ENCODE peak calls at places on chromosomes 2 and 18, in four cellular contexts. N is CD4-positive, CD25-positive, alpha-beta regulatory T cell; O is spleen; Q is A673. H is an unnamed sample.

GRCh38 chr2:64442277-64442676 is 11.7 kb upstream of the LGALSL start:
- DNase-seq in O (no peak), N (no peak), Q (no peak), H (no peak)

GRCh38 chr2:62705007-62705829 is at the start of gene EHBP1:
- DNase-seq in O (peak), Q (peak), N (peak), H (peak)

GRCh38 chr18:394276-394996 is 106.1 kb downstream of the COLEC12 start:
- DNase-seq in Q (no peak), N (no peak), O (no peak), H (no peak)

GRCh38 chr2:569681-570080 is 107.5 kb downstream of the TMEM18 start:
- DNase-seq in O (no peak), Q (no peak), N (no peak), H (no peak)

GRCh38 chr2:232139786-232140562 is 178.5 kb downstream of the DIS3L2 start:
- DNase-seq in O (no peak), Q (no peak), N (no peak), H (no peak)

GRCh38 chr2:63983986-63984605 is 35.1 kb downstream of the VPS54 start:
- DNase-seq in O (no peak), Q (no peak), N (peak), H (no peak)

GRCh38 chr2:28134262-28134812 is 243.8 kb downstream of the BABAM2 start:
- DNase-seq in N (peak), O (no peak), Q (no peak), H (peak)

GRCh38 chr2:95062716-95063400 is 37.4 kb downstream of the MAL start:
- DNase-seq in Q (no peak), N (peak), O (peak), H (no peak)

GRCh38 chr2:99697811-99698568 is 208.2 kb upstream of the REV1 start:
- DNase-seq in O (no peak), Q (no peak), N (no peak), H (no peak)

GRCh38 chr18:6113650-6114049 is 218.3 kb upstream of the TMEM200C start:
- DNase-seq in O (no peak), N (no peak), Q (no peak), H (no peak)

GRCh38 chr18:58313491-58314032 is 269.5 kb downstream of the NEDD4L start:
- DNase-seq in O (no peak), N (no peak), Q (no peak), H (peak)

GRCh38 chr2:95728878-95729511 is 137.2 kb downstream of the TRIM43 start:
- DNase-seq in Q (peak), N (peak), O (no peak), H (peak)

DNA sequence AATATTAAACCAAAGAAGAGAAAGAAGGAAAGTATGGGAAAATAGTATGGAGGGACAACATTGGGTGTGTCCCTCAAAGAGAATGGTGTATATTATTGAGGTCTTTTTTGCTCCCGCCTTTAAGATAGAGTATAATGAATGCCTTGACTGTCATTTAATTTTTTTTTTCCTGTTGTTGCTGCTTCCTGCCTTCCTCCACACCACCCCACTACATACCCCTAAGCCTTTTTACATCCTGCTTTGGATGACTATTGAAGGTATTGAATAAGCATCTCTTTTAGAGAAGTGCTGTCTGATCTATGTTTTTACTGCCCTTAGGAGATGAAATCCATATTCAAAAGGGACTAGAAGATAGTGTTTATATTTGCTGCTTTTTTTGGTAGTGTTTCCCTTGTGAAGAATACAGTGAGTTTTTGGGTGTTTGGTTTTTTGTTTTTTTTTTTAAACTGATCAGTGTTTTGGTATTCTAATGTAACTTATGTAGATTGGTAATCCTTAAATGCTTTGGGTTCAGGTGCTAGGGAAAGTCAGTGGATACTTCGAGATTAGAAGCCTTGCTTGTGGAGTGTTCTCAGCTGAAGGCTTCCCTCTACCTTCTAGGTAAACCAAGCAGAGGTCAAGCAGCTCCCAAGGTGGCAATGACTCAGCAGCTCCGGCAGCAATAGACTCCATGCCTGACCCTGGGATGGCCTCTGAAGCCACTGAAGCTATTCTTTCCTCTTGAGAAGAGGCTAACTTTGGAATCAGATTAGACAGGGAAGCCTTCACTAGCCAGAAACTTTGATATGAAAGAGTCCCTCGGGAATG is 5.0 kb downstream of the FZD7 start:
- DNase-seq in N (no peak), O (no peak), Q (no peak), H (peak)
- H3K27ac ChIP-seq in N (no peak), O (no peak), Q (no peak), H (peak)

DNA sequence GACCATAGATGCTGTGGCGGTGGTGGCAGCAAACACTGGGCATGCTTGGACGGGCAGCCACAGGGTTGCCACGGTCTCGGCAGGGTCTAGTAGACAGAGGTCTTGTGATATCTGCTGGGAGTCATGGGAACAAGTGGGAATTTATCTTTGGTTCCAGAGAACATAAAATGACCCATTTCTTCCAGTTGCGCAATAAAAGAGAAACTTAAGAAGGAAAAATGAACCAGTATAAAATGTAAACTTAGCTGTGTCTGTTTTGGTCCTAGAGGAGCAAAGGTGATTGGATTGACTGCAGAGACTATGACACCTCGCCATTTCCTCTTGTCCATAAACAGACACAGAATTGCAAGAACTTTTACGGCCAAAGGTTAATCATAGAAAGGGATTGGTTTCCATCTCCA is 132.6 kb upstream of the RBBP8 start:
- DNase-seq in O (no peak), Q (no peak), N (no peak), H (no peak)
- H3K27ac ChIP-seq in O (no peak), Q (no peak), N (no peak), H (no peak)

GRCh38 chr2:42169100-42169868 is at the start of gene EML4:
- DNase-seq in O (peak), N (peak), Q (peak), H (peak)

GRCh38 chr2:42167458-42167857 is 1.7 kb upstream of the EML4 start:
- DNase-seq in N (no peak), O (no peak), Q (no peak), H (no peak)

GRCh38 chr2:42170619-42171395 is 1.7 kb downstream of the EML4 start:
- DNase-seq in N (peak), O (no peak), Q (peak), H (no peak)

GRCh38 chr2:42169869-42170465 is 814 bp downstream of the EML4 start:
- DNase-seq in O (no peak), N (peak), Q (peak), H (no peak)

DNA sequence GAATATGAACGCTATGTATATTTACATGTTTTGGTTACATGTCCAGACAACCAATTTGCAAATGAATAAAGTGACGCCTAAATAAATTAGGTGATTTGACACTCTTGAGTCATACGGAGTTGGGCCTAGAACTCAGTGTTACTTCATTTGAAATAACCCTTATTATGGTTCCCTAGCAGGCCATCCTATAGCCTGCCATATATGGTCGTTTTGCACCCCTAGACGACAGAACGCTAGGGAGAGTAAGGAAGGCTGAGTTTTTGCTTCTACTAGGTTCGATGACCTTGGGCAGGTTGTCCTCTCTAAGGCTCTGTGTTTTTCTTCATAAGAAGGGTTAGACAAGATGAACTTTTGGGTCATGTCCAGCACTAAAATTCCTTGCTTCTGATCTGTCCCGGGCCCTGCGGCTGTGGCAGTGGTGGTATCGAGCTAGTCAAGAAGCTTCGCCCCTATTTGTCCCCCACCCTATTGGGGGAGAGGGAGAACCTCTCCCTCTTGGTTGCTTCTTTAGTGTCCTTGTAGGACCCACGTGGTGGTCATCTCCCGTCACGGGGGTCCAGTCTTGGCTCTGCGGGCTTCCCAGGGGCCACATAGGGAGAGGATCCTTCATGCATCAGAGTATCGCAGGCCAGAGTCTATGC is 574 bp upstream of the EML4 start:
- DNase-seq in N (no peak), Q (no peak), O (no peak), H (no peak)
- H3K27ac ChIP-seq in N (peak), Q (peak), O (peak), H (peak)

GRCh38 chr2:75429036-75429435 is 131.7 kb downstream of the EVA1A start:
- DNase-seq in N (no peak), O (peak), Q (no peak), H (no peak)
- H3K27ac ChIP-seq in N (no peak), O (no peak), Q (no peak), H (no peak)

DNA sequence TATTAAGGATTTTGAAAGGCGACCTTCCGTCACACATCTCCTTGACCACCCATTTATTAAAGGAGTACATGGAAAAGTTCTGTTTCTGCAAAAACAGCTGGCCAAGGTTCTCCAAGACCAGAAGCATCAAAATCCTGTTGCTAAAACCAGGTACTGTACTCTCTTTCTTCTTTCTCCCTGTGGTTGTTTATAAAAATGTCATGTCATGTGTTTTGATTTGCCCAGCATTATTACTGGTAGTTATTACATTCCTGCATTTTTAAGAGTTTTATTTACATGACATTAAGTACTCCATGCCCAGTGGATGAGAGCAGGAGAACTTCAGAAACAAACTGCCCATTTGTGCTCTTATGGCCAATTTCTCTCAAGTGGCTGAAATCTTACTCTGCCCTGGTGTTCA is 191.3 kb downstream of the MYO3B start:
- DNase-seq in N (no peak), O (no peak), Q (no peak), H (no peak)
- H3K27ac ChIP-seq in N (no peak), O (no peak), Q (no peak), H (no peak)

DNA sequence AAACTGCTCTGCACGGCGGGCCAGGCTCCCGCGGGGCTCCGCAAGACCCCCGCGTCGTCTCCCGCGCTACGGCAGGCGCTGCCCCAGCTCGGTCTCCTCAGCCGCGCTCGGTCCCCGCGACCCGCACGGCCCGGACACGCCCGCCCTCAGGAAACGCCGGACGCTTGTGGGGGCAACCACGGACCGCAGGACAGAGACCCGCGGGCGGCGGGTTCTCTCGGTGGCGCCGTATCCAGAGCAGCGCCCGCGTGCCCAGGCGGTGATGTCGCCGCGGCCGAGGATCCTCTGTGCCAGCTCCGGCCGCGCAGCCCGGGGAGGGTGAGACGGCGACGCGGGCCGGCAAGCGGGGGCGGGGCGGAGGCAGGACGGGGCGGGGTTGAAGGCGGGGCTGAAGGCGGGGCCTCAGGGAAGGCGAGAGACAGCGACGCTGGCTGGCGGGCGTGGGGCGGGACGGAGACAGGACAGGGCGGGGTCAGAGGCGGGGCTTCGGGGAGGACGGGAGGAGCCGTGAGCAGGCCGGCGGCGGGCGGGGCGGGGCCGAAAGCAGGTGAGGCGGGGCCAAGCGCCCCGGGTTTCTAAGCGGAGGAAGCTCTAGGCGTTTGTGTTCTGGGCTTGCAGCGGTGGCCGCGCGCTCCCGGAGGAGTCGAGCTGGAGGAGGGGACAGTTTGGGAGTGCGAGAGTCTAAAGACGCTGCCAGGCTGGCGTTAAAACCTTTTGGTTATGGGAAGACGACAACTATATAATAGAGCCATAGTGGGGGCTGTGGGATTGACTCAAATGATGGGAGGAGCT is at the start of gene DSEL:
- DNase-seq in O (peak), N (peak), Q (peak), H (peak)
- H3K27ac ChIP-seq in O (peak), N (no peak), Q (peak), H (peak)

GRCh38 chr2:208620487-208620978 is 213.9 kb downstream of the PTH2R start:
- DNase-seq in N (no peak), O (no peak), Q (no peak), H (no peak)
- H3K27ac ChIP-seq in N (no peak), O (no peak), Q (no peak), H (no peak)

GRCh38 chr2:200945395-200945729 is 18.1 kb downstream of the ORC2 start:
- DNase-seq in O (no peak), Q (no peak), N (no peak), H (no peak)
- H3K27ac ChIP-seq in O (no peak), Q (no peak), N (no peak), H (no peak)

DNA sequence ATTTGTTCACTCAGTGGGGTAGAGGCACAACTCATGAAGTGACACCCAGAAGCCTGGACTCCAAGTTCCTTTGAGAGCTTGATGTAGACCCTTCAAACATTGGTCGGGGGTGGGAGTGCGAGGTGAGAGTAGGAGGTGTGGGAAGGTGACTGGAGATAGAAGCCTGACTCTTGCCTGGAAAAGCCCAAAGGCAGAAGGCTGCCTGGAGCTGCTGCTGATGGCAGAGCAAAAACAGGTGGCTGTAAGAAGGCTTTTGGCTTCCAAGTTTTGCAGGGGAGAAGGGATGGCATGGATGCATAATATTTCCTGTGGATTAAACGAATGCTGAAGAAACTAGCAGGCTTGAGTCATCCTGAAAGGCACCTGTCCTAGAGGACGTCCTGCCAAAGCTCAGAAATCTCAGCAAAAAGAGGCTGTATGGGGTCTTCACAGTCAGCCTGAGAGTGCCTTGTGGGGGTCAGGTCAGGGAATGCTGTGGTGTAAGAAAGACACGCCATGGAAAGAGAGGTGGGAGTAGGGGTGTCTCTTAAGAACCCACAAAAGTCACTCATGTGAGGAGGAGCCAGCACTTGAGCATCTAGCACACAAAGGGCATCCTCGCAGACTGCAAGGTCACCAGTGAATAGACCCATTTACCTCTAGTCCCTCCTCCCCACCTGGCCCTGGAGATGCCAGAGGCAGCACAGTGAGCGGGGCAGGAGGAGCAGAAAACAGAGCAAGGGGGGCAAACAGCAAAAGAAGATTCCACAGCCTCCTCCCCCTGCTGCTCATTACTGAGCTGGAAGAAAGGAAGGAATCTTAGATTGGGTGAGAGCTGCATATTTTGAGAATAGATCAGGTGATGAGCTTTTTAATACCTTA is 37.5 kb downstream of the FASTKD2 start:
- DNase-seq in Q (no peak), O (no peak), N (no peak), H (no peak)
- H3K27ac ChIP-seq in Q (no peak), O (no peak), N (no peak), H (no peak)